ENCODE peak calls at places on chromosome 17, in nine cellular contexts. One of them, this sample, is unnamed.

GRCh38 chr17:46889992-46890564 is 32.9 kb upstream of the GOSR2 start:
- DNase-seq in RWPE1: no peak
- DNase-seq in uterus: no peak
- DNase-seq in effector memory CD4-positive, alpha-beta T cell: no peak
- DNase-seq in dorsolateral prefrontal cortex: no peak
- DNase-seq in pancreas: no peak
- DNase-seq in stomach: no peak
- DNase-seq in right cardiac atrium: no peak
- DNase-seq in CD4-positive, CD25-positive, alpha-beta regulatory T cell: no peak
- DNase-seq in this sample: no peak

GRCh38 chr17:48444531-48445247 is 14.7 kb upstream of the SKAP1 start:
- DNase-seq in stomach: no peak
- DNase-seq in effector memory CD4-positive, alpha-beta T cell: no peak
- DNase-seq in pancreas: no peak
- DNase-seq in CD4-positive, CD25-positive, alpha-beta regulatory T cell: peak
- DNase-seq in dorsolateral prefrontal cortex: no peak
- DNase-seq in right cardiac atrium: no peak
- DNase-seq in RWPE1: no peak
- DNase-seq in uterus: no peak
- DNase-seq in this sample: no peak

GRCh38 chr17:48596735-48597491 is 3.3 kb upstream of the HOXB5 start:
- DNase-seq in dorsolateral prefrontal cortex: no peak
- DNase-seq in stomach: no peak
- DNase-seq in effector memory CD4-positive, alpha-beta T cell: no peak
- DNase-seq in pancreas: no peak
- DNase-seq in uterus: no peak
- DNase-seq in RWPE1: no peak
- DNase-seq in right cardiac atrium: no peak
- DNase-seq in CD4-positive, CD25-positive, alpha-beta regulatory T cell: no peak
- DNase-seq in this sample: no peak

GRCh38 chr17:21194688-21195087 is 19.3 kb downstream of the TMEM11 start:
- DNase-seq in RWPE1: no peak
- DNase-seq in pancreas: no peak
- DNase-seq in uterus: peak
- DNase-seq in right cardiac atrium: peak
- DNase-seq in effector memory CD4-positive, alpha-beta T cell: no peak
- DNase-seq in dorsolateral prefrontal cortex: no peak
- DNase-seq in CD4-positive, CD25-positive, alpha-beta regulatory T cell: no peak
- DNase-seq in stomach: no peak
- DNase-seq in this sample: peak

GRCh38 chr17:2299136-2299535 is 4.4 kb downstream of the SMG6 start:
- DNase-seq in CD4-positive, CD25-positive, alpha-beta regulatory T cell: no peak
- DNase-seq in stomach: no peak
- DNase-seq in RWPE1: no peak
- DNase-seq in effector memory CD4-positive, alpha-beta T cell: no peak
- DNase-seq in uterus: no peak
- DNase-seq in pancreas: no peak
- DNase-seq in dorsolateral prefrontal cortex: no peak
- DNase-seq in right cardiac atrium: no peak
- DNase-seq in this sample: no peak

GRCh38 chr17:7281953-7282751 is 634 bp downstream of the SLC2A4 start:
- DNase-seq in pancreas: no peak
- DNase-seq in dorsolateral prefrontal cortex: no peak
- DNase-seq in CD4-positive, CD25-positive, alpha-beta regulatory T cell: no peak
- DNase-seq in effector memory CD4-positive, alpha-beta T cell: no peak
- DNase-seq in uterus: peak
- DNase-seq in stomach: no peak
- DNase-seq in right cardiac atrium: peak
- DNase-seq in RWPE1: no peak
- DNase-seq in this sample: no peak

GRCh38 chr17:9767432-9767991 is 23.9 kb downstream of the DHRS7C start:
- DNase-seq in stomach: no peak
- DNase-seq in effector memory CD4-positive, alpha-beta T cell: no peak
- DNase-seq in pancreas: no peak
- DNase-seq in dorsolateral prefrontal cortex: no peak
- DNase-seq in right cardiac atrium: no peak
- DNase-seq in uterus: no peak
- DNase-seq in RWPE1: no peak
- DNase-seq in CD4-positive, CD25-positive, alpha-beta regulatory T cell: no peak
- DNase-seq in this sample: no peak

GRCh38 chr17:2816688-2817087 is 20.4 kb downstream of the RAP1GAP2 start:
- DNase-seq in dorsolateral prefrontal cortex: no peak
- DNase-seq in CD4-positive, CD25-positive, alpha-beta regulatory T cell: no peak
- DNase-seq in right cardiac atrium: no peak
- DNase-seq in RWPE1: no peak
- DNase-seq in uterus: no peak
- DNase-seq in effector memory CD4-positive, alpha-beta T cell: no peak
- DNase-seq in pancreas: no peak
- DNase-seq in stomach: no peak
- DNase-seq in this sample: no peak

GRCh38 chr17:77127735-77128361 is 12.9 kb upstream of the SEC14L1 start:
- DNase-seq in stomach: peak
- DNase-seq in RWPE1: no peak
- DNase-seq in pancreas: no peak
- DNase-seq in uterus: no peak
- DNase-seq in dorsolateral prefrontal cortex: no peak
- DNase-seq in right cardiac atrium: peak
- DNase-seq in CD4-positive, CD25-positive, alpha-beta regulatory T cell: peak
- DNase-seq in effector memory CD4-positive, alpha-beta T cell: peak
- DNase-seq in this sample: no peak

GRCh38 chr17:75096082-75096625 is 8.4 kb downstream of the SLC16A5 start:
- DNase-seq in RWPE1: peak
- DNase-seq in uterus: no peak
- DNase-seq in pancreas: peak
- DNase-seq in effector memory CD4-positive, alpha-beta T cell: no peak
- DNase-seq in dorsolateral prefrontal cortex: no peak
- DNase-seq in right cardiac atrium: peak
- DNase-seq in stomach: peak
- DNase-seq in CD4-positive, CD25-positive, alpha-beta regulatory T cell: no peak
- DNase-seq in this sample: peak

GRCh38 chr17:7555320-7555948 is 3.1 kb upstream of the TNFSF13 start:
- DNase-seq in CD4-positive, CD25-positive, alpha-beta regulatory T cell: no peak
- DNase-seq in stomach: no peak
- DNase-seq in uterus: no peak
- DNase-seq in pancreas: no peak
- DNase-seq in effector memory CD4-positive, alpha-beta T cell: no peak
- DNase-seq in RWPE1: no peak
- DNase-seq in right cardiac atrium: no peak
- DNase-seq in dorsolateral prefrontal cortex: no peak
- DNase-seq in this sample: no peak

GRCh38 chr17:72661093-72661944 is 431.2 kb downstream of the SLC39A11 start:
- DNase-seq in effector memory CD4-positive, alpha-beta T cell: no peak
- DNase-seq in CD4-positive, CD25-positive, alpha-beta regulatory T cell: no peak
- DNase-seq in RWPE1: peak
- DNase-seq in right cardiac atrium: no peak
- DNase-seq in uterus: no peak
- DNase-seq in pancreas: no peak
- DNase-seq in stomach: no peak
- DNase-seq in dorsolateral prefrontal cortex: no peak
- DNase-seq in this sample: peak

GRCh38 chr17:77580956-77581355 is 377.5 kb upstream of the TNRC6C start:
- DNase-seq in stomach: no peak
- DNase-seq in pancreas: no peak
- DNase-seq in dorsolateral prefrontal cortex: no peak
- DNase-seq in uterus: no peak
- DNase-seq in CD4-positive, CD25-positive, alpha-beta regulatory T cell: no peak
- DNase-seq in right cardiac atrium: no peak
- DNase-seq in RWPE1: no peak
- DNase-seq in effector memory CD4-positive, alpha-beta T cell: no peak
- DNase-seq in this sample: no peak

GRCh38 chr17:79737046-79737921 is 6.5 kb downstream of the ENPP7 start:
- DNase-seq in uterus: no peak
- DNase-seq in dorsolateral prefrontal cortex: no peak
- DNase-seq in stomach: no peak
- DNase-seq in effector memory CD4-positive, alpha-beta T cell: no peak
- DNase-seq in RWPE1: no peak
- DNase-seq in CD4-positive, CD25-positive, alpha-beta regulatory T cell: no peak
- DNase-seq in right cardiac atrium: no peak
- DNase-seq in pancreas: no peak
- DNase-seq in this sample: no peak

GRCh38 chr17:41003926-41004325 is 4.2 kb upstream of the KRTAP3-2 start:
- DNase-seq in stomach: no peak
- DNase-seq in right cardiac atrium: no peak
- DNase-seq in RWPE1: no peak
- DNase-seq in pancreas: no peak
- DNase-seq in CD4-positive, CD25-positive, alpha-beta regulatory T cell: no peak
- DNase-seq in dorsolateral prefrontal cortex: no peak
- DNase-seq in effector memory CD4-positive, alpha-beta T cell: no peak
- DNase-seq in uterus: no peak
- DNase-seq in this sample: no peak

GRCh38 chr17:82250868-82251500 is 22.1 kb downstream of the SLC16A3 start:
- DNase-seq in RWPE1: no peak
- DNase-seq in CD4-positive, CD25-positive, alpha-beta regulatory T cell: no peak
- DNase-seq in effector memory CD4-positive, alpha-beta T cell: no peak
- DNase-seq in uterus: no peak
- DNase-seq in stomach: no peak
- DNase-seq in pancreas: peak
- DNase-seq in right cardiac atrium: peak
- DNase-seq in dorsolateral prefrontal cortex: no peak
- DNase-seq in this sample: no peak
- H3K27ac ChIP-seq in RWPE1: peak
- H3K27ac ChIP-seq in CD4-positive, CD25-positive, alpha-beta regulatory T cell: no peak
- H3K27ac ChIP-seq in effector memory CD4-positive, alpha-beta T cell: no peak
- H3K27ac ChIP-seq in uterus: peak
- H3K27ac ChIP-seq in stomach: no peak
- H3K27ac ChIP-seq in pancreas: no peak
- H3K27ac ChIP-seq in right cardiac atrium: no peak
- H3K27ac ChIP-seq in dorsolateral prefrontal cortex: no peak
- H3K27ac ChIP-seq in this sample: no peak

DNA sequence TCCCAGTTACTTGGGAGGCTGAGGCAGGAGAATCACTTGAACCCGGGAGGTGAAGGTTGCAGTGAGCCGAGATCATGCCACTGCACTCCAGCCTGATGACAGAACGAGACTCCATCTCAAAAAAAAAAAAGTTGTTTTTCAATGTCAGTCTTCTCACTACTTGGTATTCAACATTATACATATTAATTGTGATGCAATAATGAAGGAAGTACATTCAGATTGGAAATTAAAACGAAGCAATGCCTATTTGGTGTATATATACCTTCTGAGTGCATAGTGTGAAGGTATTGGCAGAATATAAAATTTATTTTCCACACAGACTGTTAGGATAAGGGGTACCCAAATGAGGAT is 25.0 kb upstream of the PMP22 start:
- DNase-seq in CD4-positive, CD25-positive, alpha-beta regulatory T cell: no peak
- DNase-seq in pancreas: no peak
- DNase-seq in dorsolateral prefrontal cortex: no peak
- DNase-seq in RWPE1: no peak
- DNase-seq in right cardiac atrium: no peak
- DNase-seq in effector memory CD4-positive, alpha-beta T cell: no peak
- DNase-seq in uterus: no peak
- DNase-seq in stomach: no peak
- DNase-seq in this sample: no peak
- H3K27ac ChIP-seq in CD4-positive, CD25-positive, alpha-beta regulatory T cell: no peak
- H3K27ac ChIP-seq in pancreas: no peak
- H3K27ac ChIP-seq in dorsolateral prefrontal cortex: no peak
- H3K27ac ChIP-seq in RWPE1: no peak
- H3K27ac ChIP-seq in right cardiac atrium: no peak
- H3K27ac ChIP-seq in effector memory CD4-positive, alpha-beta T cell: no peak
- H3K27ac ChIP-seq in uterus: no peak
- H3K27ac ChIP-seq in stomach: no peak
- H3K27ac ChIP-seq in this sample: no peak

GRCh38 chr17:61203765-61204164 is 195.9 kb upstream of the TBX2 start:
- DNase-seq in right cardiac atrium: peak
- DNase-seq in CD4-positive, CD25-positive, alpha-beta regulatory T cell: no peak
- DNase-seq in stomach: no peak
- DNase-seq in effector memory CD4-positive, alpha-beta T cell: no peak
- DNase-seq in dorsolateral prefrontal cortex: no peak
- DNase-seq in uterus: no peak
- DNase-seq in RWPE1: no peak
- DNase-seq in pancreas: no peak
- DNase-seq in this sample: no peak

GRCh38 chr17:61205931-61206330 is 193.7 kb upstream of the TBX2 start:
- DNase-seq in stomach: no peak
- DNase-seq in RWPE1: no peak
- DNase-seq in right cardiac atrium: no peak
- DNase-seq in effector memory CD4-positive, alpha-beta T cell: no peak
- DNase-seq in CD4-positive, CD25-positive, alpha-beta regulatory T cell: no peak
- DNase-seq in pancreas: no peak
- DNase-seq in dorsolateral prefrontal cortex: no peak
- DNase-seq in uterus: no peak
- DNase-seq in this sample: no peak

GRCh38 chr17:61202564-61202963 is 197.1 kb upstream of the TBX2 start:
- DNase-seq in CD4-positive, CD25-positive, alpha-beta regulatory T cell: no peak
- DNase-seq in RWPE1: no peak
- DNase-seq in effector memory CD4-positive, alpha-beta T cell: no peak
- DNase-seq in right cardiac atrium: no peak
- DNase-seq in dorsolateral prefrontal cortex: no peak
- DNase-seq in uterus: no peak
- DNase-seq in stomach: no peak
- DNase-seq in pancreas: no peak
- DNase-seq in this sample: no peak

GRCh38 chr17:61205406-61205805 is 194.2 kb upstream of the TBX2 start:
- DNase-seq in CD4-positive, CD25-positive, alpha-beta regulatory T cell: no peak
- DNase-seq in dorsolateral prefrontal cortex: no peak
- DNase-seq in pancreas: no peak
- DNase-seq in uterus: no peak
- DNase-seq in right cardiac atrium: no peak
- DNase-seq in RWPE1: no peak
- DNase-seq in effector memory CD4-positive, alpha-beta T cell: no peak
- DNase-seq in stomach: no peak
- DNase-seq in this sample: no peak

DNA sequence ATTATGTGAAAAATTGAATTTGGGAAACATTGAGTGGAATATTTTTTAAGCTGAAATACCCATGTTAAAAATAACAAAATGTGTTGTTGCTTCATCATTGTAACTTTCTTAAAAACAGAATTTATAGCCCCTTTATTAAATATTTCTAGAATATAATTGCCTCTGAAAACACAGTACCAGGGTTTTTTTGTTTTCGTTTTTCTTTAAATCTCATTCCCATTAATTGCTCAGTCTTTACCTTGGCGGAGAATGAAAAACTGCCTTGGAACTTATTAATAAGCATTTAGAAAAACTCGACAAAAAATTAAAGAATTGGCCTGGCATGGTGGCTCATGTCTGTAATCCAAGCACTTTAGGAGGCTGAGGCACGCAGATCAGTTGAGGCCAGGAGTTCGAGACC is 195.2 kb upstream of the TBX2 start:
- DNase-seq in CD4-positive, CD25-positive, alpha-beta regulatory T cell: no peak
- DNase-seq in right cardiac atrium: no peak
- DNase-seq in RWPE1: no peak
- DNase-seq in stomach: no peak
- DNase-seq in dorsolateral prefrontal cortex: no peak
- DNase-seq in pancreas: no peak
- DNase-seq in effector memory CD4-positive, alpha-beta T cell: no peak
- DNase-seq in uterus: no peak
- DNase-seq in this sample: no peak
- H3K27ac ChIP-seq in CD4-positive, CD25-positive, alpha-beta regulatory T cell: no peak
- H3K27ac ChIP-seq in right cardiac atrium: no peak
- H3K27ac ChIP-seq in RWPE1: no peak
- H3K27ac ChIP-seq in stomach: peak
- H3K27ac ChIP-seq in dorsolateral prefrontal cortex: no peak
- H3K27ac ChIP-seq in pancreas: no peak
- H3K27ac ChIP-seq in effector memory CD4-positive, alpha-beta T cell: no peak
- H3K27ac ChIP-seq in uterus: peak
- H3K27ac ChIP-seq in this sample: no peak

DNA sequence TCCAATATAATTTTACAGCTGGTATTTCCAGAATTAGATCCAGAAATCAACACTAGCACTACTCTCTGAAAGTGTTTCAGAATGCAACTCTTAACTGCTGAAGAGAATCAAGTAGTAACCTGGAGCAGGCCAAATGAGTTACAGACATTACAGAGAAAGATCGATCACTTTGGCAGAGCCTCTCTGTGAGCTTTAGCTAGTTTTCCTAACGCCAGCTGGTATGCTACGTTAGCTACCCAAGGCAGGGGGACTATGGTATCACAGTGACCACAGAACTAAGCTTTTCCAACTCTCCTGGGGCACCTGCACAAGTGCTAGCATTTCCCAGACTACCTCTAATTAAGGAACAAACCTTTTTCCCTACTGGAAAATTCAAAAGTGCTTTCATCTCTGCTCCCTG is 30.4 kb downstream of the TRAF4 start:
- DNase-seq in uterus: no peak
- DNase-seq in stomach: peak
- DNase-seq in dorsolateral prefrontal cortex: no peak
- DNase-seq in RWPE1: no peak
- DNase-seq in effector memory CD4-positive, alpha-beta T cell: no peak
- DNase-seq in right cardiac atrium: no peak
- DNase-seq in CD4-positive, CD25-positive, alpha-beta regulatory T cell: no peak
- DNase-seq in pancreas: no peak
- DNase-seq in this sample: no peak
- H3K27ac ChIP-seq in uterus: no peak
- H3K27ac ChIP-seq in stomach: no peak
- H3K27ac ChIP-seq in dorsolateral prefrontal cortex: no peak
- H3K27ac ChIP-seq in RWPE1: peak
- H3K27ac ChIP-seq in effector memory CD4-positive, alpha-beta T cell: no peak
- H3K27ac ChIP-seq in right cardiac atrium: no peak
- H3K27ac ChIP-seq in CD4-positive, CD25-positive, alpha-beta regulatory T cell: no peak
- H3K27ac ChIP-seq in pancreas: no peak
- H3K27ac ChIP-seq in this sample: no peak